ENCODE peak calls at places on chromosomes 12 and 14, in six cellular contexts. G is IMR-90, H is cardiac muscle cell, N is tibial artery, B is colonic mucosa, U is astrocyte. R is an unnamed sample.

GRCh38 chr12:30268036-30268435 is 427.6 kb downstream of the IPO8 start:
- DNase-seq in G (no peak), H (peak), N (no peak), B (no peak), U (peak), R (no peak)

GRCh38 chr12:6418796-6419195 is 26.0 kb upstream of the CD27 start:
- DNase-seq in G (no peak), H (no peak), N (no peak), B (no peak), U (no peak), R (no peak)

GRCh38 chr14:51473808-51474207 is 177.9 kb upstream of the FRMD6 start:
- DNase-seq in G (peak), H (no peak), N (no peak), B (no peak), U (peak), R (no peak)

GRCh38 chr12:12722351-12723146 is 5.4 kb downstream of the CDKN1B start:
- DNase-seq in G (peak), H (peak), N (no peak), B (no peak), U (peak), R (peak)

GRCh38 chr12:129423041-129423580 is 480.7 kb downstream of the TMEM132D start:
- DNase-seq in G (no peak), H (no peak), N (no peak), B (no peak), U (no peak), R (no peak)

GRCh38 chr12:25797949-25798348 is 160.5 kb upstream of the RASSF8 start:
- DNase-seq in G (no peak), H (no peak), N (no peak), B (no peak), U (no peak), R (no peak)

GRCh38 chr12:109247831-109248654 is 61.0 kb downstream of the FOXN4 start:
- DNase-seq in G (no peak), H (no peak), N (no peak), B (peak), U (no peak), R (no peak)

GRCh38 chr14:48890333-48890732 is 695.8 kb downstream of the RPS29 start:
- DNase-seq in G (peak), H (no peak), N (no peak), B (no peak), U (no peak), R (no peak)

GRCh38 chr12:131615316-131616053 is 95.4 kb upstream of the SFSWAP start:
- DNase-seq in G (no peak), H (no peak), N (no peak), B (no peak), U (no peak), R (no peak)

GRCh38 chr14:89669209-89669608 is 252.2 kb upstream of the FOXN3 start:
- DNase-seq in G (no peak), H (no peak), N (peak), B (no peak), U (no peak), R (no peak)

GRCh38 chr12:126789963-126790362 is 1477.0 kb upstream of the TMEM132C start:
- DNase-seq in G (no peak), H (no peak), N (no peak), B (no peak), U (no peak), R (no peak)

GRCh38 chr12:126797525-126797924 is 1469.4 kb upstream of the TMEM132C start:
- DNase-seq in G (no peak), H (no peak), N (no peak), B (no peak), U (no peak), R (no peak)

GRCh38 chr12:126791122-126791521 is 1475.8 kb upstream of the TMEM132C start:
- DNase-seq in G (no peak), H (no peak), N (no peak), B (no peak), U (no peak), R (no peak)

GRCh38 chr12:126792411-126792810 is 1474.6 kb upstream of the TMEM132C start:
- DNase-seq in G (no peak), H (no peak), N (no peak), B (no peak), U (no peak), R (no peak)
- H3K27ac ChIP-seq in G (no peak), H (no peak), N (no peak), B (no peak), U (no peak), R (no peak)

GRCh38 chr14:24385524-24385923 is 13.3 kb upstream of the NYNRIN start:
- DNase-seq in G (no peak), H (no peak), N (no peak), B (no peak), U (no peak), R (no peak)
- H3K27ac ChIP-seq in G (no peak), H (no peak), N (no peak), B (no peak), U (no peak), R (no peak)

GRCh38 chr14:103541494-103541943 is 12.5 kb downstream of the TRMT61A start:
- DNase-seq in G (no peak), H (no peak), N (no peak), B (no peak), U (no peak), R (no peak)
- H3K27ac ChIP-seq in G (peak), H (no peak), N (peak), B (peak), U (peak), R (no peak)

GRCh38 chr14:24167527-24168114 is 4.3 kb upstream of the REC8 start:
- DNase-seq in G (no peak), H (no peak), N (no peak), B (no peak), U (no peak), R (no peak)

GRCh38 chr14:24172871-24173281 is 996 bp downstream of the REC8 start:
- DNase-seq in G (no peak), H (no peak), N (no peak), B (no peak), U (no peak), R (no peak)

GRCh38 chr14:24172261-24172860 is 481 bp downstream of the REC8 start:
- DNase-seq in G (no peak), H (no peak), N (no peak), B (no peak), U (no peak), R (no peak)

GRCh38 chr14:24176599-24176998 is 4.7 kb downstream of the REC8 start:
- DNase-seq in G (no peak), H (no peak), N (no peak), B (no peak), U (no peak), R (no peak)

GRCh38 chr14:24171422-24172260 is at the start of gene REC8:
- DNase-seq in G (no peak), H (peak), N (peak), B (peak), U (peak), R (peak)
- H3K27ac ChIP-seq in G (no peak), H (no peak), N (peak), B (no peak), U (no peak), R (peak)

DNA sequence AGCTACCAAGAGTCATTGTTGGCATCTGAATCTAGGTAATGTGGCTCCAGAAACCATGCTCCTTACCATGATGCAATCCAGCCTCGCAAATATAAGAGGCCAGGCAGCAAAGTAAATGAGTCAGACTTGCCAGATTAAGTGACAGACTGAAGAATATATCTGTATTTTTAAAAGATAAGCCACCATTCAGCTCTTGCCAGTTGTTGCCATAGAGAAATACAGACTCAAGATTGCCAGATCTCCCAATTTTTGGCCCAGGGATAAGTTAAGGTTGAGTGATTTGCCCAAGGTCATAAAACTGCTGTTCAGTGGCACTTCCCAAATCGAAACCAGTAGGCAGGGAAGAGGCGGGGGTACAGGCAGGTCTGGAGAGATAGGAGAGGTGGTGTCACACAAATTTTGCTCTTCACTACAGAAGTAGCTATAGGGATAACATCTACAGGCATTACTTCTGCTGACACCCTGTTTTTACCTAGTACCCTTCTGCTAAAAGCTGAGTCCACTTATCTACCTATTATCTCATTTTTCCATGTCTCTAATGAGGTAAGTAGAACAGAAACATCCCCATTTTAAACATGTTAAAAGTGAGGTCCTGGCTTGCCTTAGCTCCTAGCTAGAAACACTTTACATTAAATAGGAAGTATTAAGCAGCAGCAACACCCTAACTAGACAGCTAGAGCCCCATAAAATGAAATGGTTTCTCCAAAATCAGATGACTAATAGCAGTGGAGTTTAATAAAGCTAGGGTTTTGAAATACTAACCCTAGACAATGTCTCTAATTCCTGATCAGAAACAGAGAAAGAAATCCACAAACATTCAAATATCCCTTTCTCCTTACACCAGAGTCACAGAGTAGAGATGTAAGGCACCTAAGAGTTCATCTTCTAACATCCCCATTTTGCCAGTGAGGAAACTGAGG is 19.5 kb downstream of the DCAF5 start:
- DNase-seq in G (peak), H (peak), N (no peak), B (no peak), U (peak), R (no peak)
- H3K27ac ChIP-seq in G (no peak), H (peak), N (no peak), B (no peak), U (peak), R (peak)

DNA sequence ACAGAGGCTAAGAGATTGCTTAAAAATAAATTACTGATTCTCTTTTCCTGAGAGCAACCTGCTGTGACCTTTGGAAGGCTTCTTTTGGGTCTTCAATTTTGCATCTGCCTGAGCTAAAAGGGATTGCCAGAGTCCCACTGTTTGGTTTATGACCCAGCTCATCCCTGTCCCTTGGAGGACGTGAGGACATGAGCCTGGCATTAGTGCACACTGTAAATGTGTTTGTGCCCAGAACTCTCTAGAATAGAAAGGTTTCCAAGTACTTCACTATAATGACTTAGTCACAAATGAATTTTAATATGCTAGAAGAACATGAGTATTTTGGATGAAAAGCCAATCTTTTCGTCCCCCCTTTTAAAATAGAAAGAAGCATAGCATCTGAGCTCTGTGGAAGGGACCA is 47.1 kb upstream of the CDKN3 start:
- DNase-seq in G (no peak), H (no peak), N (no peak), B (no peak), U (no peak), R (no peak)
- H3K27ac ChIP-seq in G (peak), H (no peak), N (no peak), B (peak), U (no peak), R (no peak)

GRCh38 chr14:93989939-93990338 is 7.2 kb upstream of the CCDC197 start:
- DNase-seq in G (no peak), H (no peak), N (no peak), B (no peak), U (no peak), R (no peak)
- H3K27ac ChIP-seq in G (no peak), H (no peak), N (no peak), B (no peak), U (no peak), R (no peak)

GRCh38 chr12:42277426-42278115 is 39.5 kb upstream of the YAF2 start:
- DNase-seq in G (no peak), H (no peak), N (no peak), B (no peak), U (no peak), R (no peak)
- H3K27ac ChIP-seq in G (no peak), H (no peak), N (no peak), B (no peak), U (no peak), R (no peak)

DNA sequence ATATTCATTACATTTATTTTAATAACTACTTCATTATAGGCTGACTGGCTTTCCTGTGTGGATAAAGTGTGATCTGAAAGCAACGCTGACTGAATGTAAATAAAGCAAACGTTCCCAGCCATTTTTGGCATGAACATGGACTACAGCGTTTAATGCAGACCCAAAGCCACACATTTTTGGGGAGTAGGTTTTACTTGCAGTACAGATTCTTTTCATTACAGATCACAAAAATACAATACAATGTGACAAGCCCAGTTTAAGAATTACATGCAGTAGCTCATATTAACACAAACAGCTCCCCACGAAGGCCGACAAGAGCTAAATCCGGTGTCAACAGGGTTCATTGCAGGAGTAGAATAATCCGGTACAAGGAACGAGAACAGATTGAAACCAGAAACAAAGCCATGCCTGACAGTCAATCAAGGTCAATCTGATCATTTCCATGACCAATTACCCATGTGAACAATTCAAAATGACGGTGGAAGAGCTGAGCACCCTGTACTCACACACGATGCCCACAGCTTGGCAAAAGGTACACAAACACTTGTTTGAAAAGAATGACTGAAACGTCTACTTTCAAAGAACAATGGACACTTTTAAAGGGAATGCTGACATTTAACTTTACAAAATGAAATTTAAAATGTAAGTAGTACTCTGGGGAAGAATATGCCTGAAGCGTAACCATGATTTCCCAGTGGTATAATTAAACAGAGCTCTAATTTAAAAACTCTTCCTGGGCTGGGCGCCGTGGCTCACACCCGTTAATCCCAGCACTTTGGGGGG is 5.3 kb downstream of the BAG5 start:
- DNase-seq in G (no peak), H (no peak), N (no peak), B (no peak), U (no peak), R (no peak)
- H3K27ac ChIP-seq in G (peak), H (peak), N (no peak), B (no peak), U (no peak), R (no peak)